ENCODE peak calls at places on chromosomes 6 and 20, in four cellular contexts. S is HCT116, B is HepG2, Q is K562. A is an unnamed sample.

GRCh38 chr6:106377061-106377540 is 16.6 kb downstream of the CRYBG1 start:
- DNase-seq in S (no peak), B (no peak), Q (no peak), A (no peak)

GRCh38 chr6:125099211-125100017 is 54.2 kb upstream of the TPD52L1 start:
- DNase-seq in S (peak), B (no peak), Q (peak), A (no peak)

GRCh38 chr20:35992713-35993335 is 24.4 kb downstream of the CNBD2 start:
- DNase-seq in S (peak), B (peak), Q (peak), A (no peak)

GRCh38 chr6:142693446-142693845 is 251.5 kb downstream of the HIVEP2 start:
- DNase-seq in S (no peak), B (no peak), Q (no peak), A (no peak)

GRCh38 chr6:104326173-104327001 is 533.3 kb downstream of the HACE1 start:
- DNase-seq in S (no peak), B (no peak), Q (no peak), A (no peak)

GRCh38 chr6:79671605-79672266 is 40.6 kb downstream of the SH3BGRL2 start:
- DNase-seq in S (peak), B (peak), Q (peak), A (no peak)

GRCh38 chr6:89368107-89368506 is 15.6 kb upstream of the UBE2J1 start:
- DNase-seq in S (no peak), B (peak), Q (peak), A (no peak)

GRCh38 chr6:108807928-108808327 is 40.3 kb upstream of the ARMC2 start:
- DNase-seq in S (no peak), B (no peak), Q (no peak), A (no peak)

GRCh38 chr6:47252636-47253035 is 57.1 kb downstream of the TNFRSF21 start:
- DNase-seq in S (no peak), B (no peak), Q (no peak), A (no peak)

GRCh38 chr6:106553440-106553839 is 75.9 kb downstream of the RTN4IP1 start:
- DNase-seq in S (no peak), B (no peak), Q (no peak), A (no peak)

GRCh38 chr20:58513580-58514285 is 1.5 kb downstream of the APCDD1L start:
- DNase-seq in S (no peak), B (no peak), Q (no peak), A (no peak)
- H3K4me3 ChIP-seq in S (no peak), B (no peak), Q (no peak), A (no peak)

DNA sequence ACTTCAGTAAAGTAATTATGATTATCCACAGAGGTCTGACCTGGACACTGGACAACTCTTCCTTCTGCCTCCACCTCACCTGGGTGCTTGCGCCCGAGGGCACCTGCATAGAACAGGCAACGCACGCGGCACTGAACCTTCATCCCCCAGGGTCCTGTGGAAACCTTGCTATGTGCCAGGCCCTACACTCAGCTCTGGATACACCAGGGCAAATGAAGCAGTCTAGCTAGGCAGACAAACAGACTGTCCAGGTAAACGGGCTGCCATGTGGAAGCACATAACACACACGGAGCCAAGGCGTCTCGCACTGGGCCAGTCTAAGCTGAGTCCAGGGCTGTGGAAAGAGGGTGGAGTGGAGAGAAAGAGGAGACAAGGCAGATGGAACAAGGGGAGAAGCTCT is 109.3 kb upstream of the AFDN start:
- DNase-seq in S (no peak), B (no peak), Q (no peak), A (no peak)
- TF ChIP-seq TCF7L2 in S (no peak), B (no peak), Q (no peak), A (no peak)

GRCh38 chr6:119720160-119720559 is 370.6 kb upstream of the MAN1A1 start:
- DNase-seq in S (peak), B (peak), Q (peak), A (no peak)

GRCh38 chr6:119713903-119714302 is 364.3 kb upstream of the MAN1A1 start:
- DNase-seq in S (no peak), B (no peak), Q (no peak), A (no peak)

GRCh38 chr6:119716668-119717270 is 367.2 kb upstream of the MAN1A1 start:
- DNase-seq in S (no peak), B (no peak), Q (no peak), A (no peak)

GRCh38 chr6:119717942-119718341 is 368.4 kb upstream of the MAN1A1 start:
- DNase-seq in S (no peak), B (no peak), Q (no peak), A (no peak)
- H3K4me3 ChIP-seq in S (no peak), B (no peak), Q (no peak), A (no peak)

DNA sequence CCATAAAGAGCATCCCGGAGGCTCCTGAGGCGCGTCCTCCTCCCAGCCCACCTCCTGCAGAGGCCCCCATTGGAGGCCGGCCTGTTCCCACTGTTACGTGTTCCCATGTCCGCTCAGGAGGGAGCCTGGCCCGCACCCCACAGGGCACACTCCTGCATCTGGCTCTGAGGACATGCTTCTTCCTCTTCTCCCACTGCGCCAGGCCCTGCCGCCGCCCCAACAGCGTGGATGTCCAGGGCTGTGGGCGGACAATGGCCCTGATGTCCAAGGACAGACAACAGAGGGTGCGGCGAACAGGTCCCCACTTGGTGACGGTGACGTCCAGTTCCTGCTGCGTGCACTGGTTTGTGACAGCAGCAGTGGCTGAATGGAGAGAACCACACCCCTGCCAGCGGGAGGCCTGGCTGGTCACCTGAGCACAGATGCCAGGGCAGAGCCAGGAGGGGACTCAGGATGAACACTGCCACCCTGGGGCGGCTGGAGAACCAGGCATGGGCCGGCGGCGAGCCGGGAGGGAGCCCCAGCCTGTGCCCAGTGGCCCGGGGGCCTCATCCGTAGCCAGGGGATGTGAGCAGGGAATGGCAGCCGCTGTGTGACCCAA is 26.6 kb downstream of the FRMD1 start:
- DNase-seq in S (no peak), B (no peak), Q (no peak), A (no peak)
- TF ChIP-seq TCF7L2 in S (no peak), B (no peak), Q (no peak), A (no peak)

GRCh38 chr6:163355471-163355991 is 59.0 kb upstream of the QKI start:
- DNase-seq in S (no peak), B (peak), Q (no peak), A (no peak)

GRCh38 chr6:163356743-163357142 is 57.8 kb upstream of the QKI start:
- DNase-seq in S (no peak), B (no peak), Q (no peak), A (no peak)

GRCh38 chr6:163354085-163354484 is 60.4 kb upstream of the QKI start:
- DNase-seq in S (no peak), B (no peak), Q (no peak), A (no peak)

GRCh38 chr6:163354779-163355431 is 59.6 kb upstream of the QKI start:
- DNase-seq in S (no peak), B (no peak), Q (no peak), A (no peak)

DNA sequence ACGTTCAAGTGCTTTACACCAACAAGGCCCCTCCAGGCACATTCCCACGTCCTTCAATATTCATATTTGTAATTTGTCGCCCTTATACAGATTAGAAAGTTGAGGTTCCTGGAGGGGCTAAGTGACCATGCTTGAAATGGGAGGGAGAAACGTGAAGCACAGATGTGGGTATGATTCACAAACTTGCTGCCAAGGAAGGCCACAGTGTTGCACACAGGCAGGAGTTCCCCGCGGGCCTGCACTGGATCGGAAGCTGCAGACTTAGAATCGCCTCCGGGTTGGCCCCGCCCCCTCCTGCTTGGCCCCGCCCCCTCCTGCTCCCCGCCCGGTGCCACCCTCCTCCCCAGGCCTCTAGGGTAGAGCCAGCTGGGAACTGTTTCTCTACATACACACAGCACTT is 58.2 kb upstream of the QKI start:
- DNase-seq in S (no peak), B (no peak), Q (peak), A (no peak)
- H3K4me3 ChIP-seq in S (no peak), B (no peak), Q (no peak), A (no peak)

DNA sequence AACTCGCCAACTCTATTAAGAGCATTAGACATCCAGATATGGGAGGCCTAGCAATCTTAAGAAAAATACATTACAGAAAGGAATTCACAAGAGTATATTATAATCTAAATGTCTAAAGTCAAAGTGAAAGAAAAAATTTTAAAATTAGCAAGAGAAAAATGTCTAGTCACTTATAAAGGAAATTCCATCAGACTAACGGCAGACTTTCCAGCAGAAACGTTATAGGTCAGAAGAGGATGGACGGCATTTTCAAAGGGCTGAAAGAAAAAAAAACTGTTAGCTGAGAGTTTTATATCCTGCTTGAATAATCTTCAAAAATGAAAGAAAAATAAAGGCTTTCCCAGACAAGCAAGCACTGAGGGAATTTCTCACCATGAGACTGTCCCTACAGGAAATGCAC is 269.0 kb downstream of the HDGFL1 start:
- DNase-seq in S (no peak), B (no peak), Q (no peak), A (no peak)
- TF ChIP-seq TCF7L2 in S (no peak), B (no peak), Q (no peak), A (no peak)

DNA sequence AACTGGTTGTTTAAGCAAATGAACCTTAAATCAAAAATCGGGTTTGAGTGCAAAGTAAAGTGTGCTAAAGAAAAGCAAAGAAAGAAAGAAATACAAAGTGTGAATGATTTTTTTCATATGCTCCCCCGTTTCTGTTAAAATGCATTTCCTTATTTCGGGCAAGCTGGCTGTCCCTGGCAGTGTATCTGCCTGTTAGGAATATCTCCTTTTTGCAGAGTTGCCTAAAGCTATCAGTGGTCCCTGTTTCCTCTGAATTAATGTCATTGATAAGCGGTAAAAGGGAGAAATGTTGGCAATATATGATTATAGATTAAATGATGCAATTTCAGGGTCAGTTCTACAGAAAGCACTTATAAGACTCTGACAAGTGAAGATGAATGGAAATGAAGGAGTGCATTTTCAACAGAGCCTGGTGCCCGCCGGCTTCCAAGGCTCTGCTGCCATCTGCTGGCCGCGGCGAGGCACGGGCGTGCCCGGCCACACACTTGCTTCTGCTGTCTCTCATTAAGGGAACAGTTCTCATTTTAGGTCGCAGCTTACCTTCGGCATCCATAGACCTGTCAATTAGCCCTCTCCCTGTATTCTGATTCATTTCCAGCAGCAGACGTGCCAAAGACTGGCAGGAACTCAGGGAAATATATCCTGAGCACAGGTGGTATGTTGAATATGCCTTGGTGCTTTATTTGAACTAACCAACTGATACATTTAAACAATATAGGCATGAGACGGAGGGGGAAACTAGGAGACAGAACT is 381.9 kb downstream of the C6orf118 start:
- DNase-seq in S (peak), B (peak), Q (peak), A (peak)
- H3K4me3 ChIP-seq in S (no peak), B (no peak), Q (no peak), A (no peak)

DNA sequence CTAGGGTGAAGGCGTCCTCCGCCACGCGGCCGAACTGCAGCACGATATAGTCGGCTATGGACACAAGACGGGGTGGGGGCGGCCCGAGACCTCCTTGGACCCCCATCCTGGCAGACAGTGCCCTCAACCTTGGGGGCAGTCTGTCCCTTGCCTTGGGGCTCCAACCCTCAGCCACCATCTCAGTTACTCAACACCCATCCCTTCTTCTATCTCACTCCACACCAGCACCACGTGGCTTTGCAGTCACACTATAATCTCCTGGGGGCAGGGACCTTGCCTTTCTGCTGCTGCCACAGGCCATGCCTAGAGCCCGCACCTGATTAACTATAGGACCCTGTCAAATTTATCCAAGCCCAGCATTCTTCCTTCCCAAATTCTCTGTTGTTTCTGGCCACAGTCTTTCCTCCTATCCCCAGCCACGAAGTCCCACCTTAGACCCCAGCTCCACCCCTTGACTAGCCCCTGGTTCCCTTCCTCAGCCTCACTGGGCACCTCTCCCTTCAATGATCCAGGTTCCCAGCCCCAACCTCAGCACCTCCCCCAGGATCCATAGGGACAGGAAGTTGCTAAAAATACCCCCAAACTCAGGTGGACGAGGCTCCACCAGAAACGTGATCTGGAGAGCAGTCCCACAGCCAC is 1.6 kb upstream of the TEAD3 start:
- DNase-seq in S (no peak), B (no peak), Q (no peak), A (no peak)
- TF ChIP-seq TCF7L2 in S (no peak), B (no peak), Q (no peak), A (no peak)

GRCh38 chr20:38731738-38732113 is 7.4 kb downstream of the SLC32A1 start:
- DNase-seq in S (no peak), B (no peak), Q (no peak), A (no peak)
- H3K4me3 ChIP-seq in S (peak), B (no peak), Q (no peak), A (no peak)

DNA sequence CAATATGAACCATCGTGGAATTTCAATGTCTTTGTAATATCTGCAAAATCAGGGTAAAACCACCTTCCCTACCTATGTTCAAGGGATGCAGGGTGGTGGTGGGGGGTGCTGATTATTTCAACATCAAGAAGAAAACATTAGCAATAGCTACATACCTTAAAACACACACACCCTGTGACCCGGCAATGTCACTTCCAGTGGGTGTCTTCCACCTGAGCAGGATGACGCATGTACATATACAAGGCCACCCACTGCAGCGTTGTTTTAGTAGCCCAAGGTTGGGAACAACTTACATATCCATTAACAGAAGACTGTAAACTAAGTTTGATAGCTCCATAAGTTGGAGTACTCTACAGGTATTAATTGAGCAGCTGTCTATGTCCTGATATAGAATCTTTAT is 62.6 kb upstream of the SIRPG start:
- DNase-seq in S (no peak), B (no peak), Q (no peak), A (no peak)
- TF ChIP-seq TCF7L2 in S (no peak), B (no peak), Q (no peak), A (no peak)

A was measured in Panc1.